ENCODE peak calls at places on chromosome 16, in five cellular contexts. X is neuronal stem cell, U is H9, P is H1, S is IMR-90. H is an unnamed sample.

GRCh38 chr16:26554030-26554429 is 512.7 kb upstream of the C16orf82 start:
- DNase-seq in X (no peak), U (no peak), P (no peak), S (no peak), H (peak; percentile 54)

GRCh38 chr16:54077412-54077821 is 209.2 kb downstream of the IRX3 start:
- DNase-seq in X (no peak), U (no peak), P (no peak), S (peak; percentile 81), H (no peak)

GRCh38 chr16:66953462-66954096 is 7.5 kb upstream of the CES3 start:
- DNase-seq in X (no peak), U (no peak), P (no peak), S (no peak), H (no peak)

GRCh38 chr16:35198223-35199199 is 1739.1 kb downstream of the TP53TG3F start:
- DNase-seq in X (no peak), U (no peak), P (no peak), S (no peak), H (no peak)

GRCh38 chr16:49458656-49459445 is 85.2 kb downstream of the C16orf78 start:
- DNase-seq in X (no peak), U (peak; percentile 7), P (no peak), S (no peak), H (no peak)

GRCh38 chr16:627458-628239 is 3.1 kb upstream of the WFIKKN1 start:
- DNase-seq in X (no peak), U (peak; percentile 33), P (peak; percentile 53), S (no peak), H (no peak)

GRCh38 chr16:725463-726187 is 618 bp downstream of the CCDC78 start:
- DNase-seq in X (no peak), U (no peak), P (no peak), S (no peak), H (no peak)

GRCh38 chr16:19700319-19700781 is 17.7 kb downstream of the KNOP1 start:
- DNase-seq in X (no peak), U (no peak), P (no peak), S (peak; percentile 70), H (no peak)

GRCh38 chr16:64983983-64984382 is 137.9 kb downstream of the CDH11 start:
- DNase-seq in X (peak; percentile 30), U (peak; percentile 77), P (peak; percentile 78), S (peak; percentile 89), H (peak; percentile 0)

GRCh38 chr16:50072730-50073129 is 7.0 kb downstream of the HEATR3 start:
- DNase-seq in X (no peak), U (no peak), P (no peak), S (no peak), H (no peak)

GRCh38 chr16:63050391-63050790 is 1014.2 kb upstream of the CDH8 start:
- DNase-seq in X (no peak), U (no peak), P (no peak), S (no peak), H (no peak)

GRCh38 chr16:49491111-49491670 is 117.6 kb downstream of the C16orf78 start:
- DNase-seq in X (peak; percentile 15), U (no peak), P (no peak), S (no peak), H (no peak)

GRCh38 chr16:48125888-48126287 is 29.9 kb downstream of the ABCC12 start:
- DNase-seq in X (no peak), U (no peak), P (no peak), S (no peak), H (no peak)

GRCh38 chr16:88505405-88506082 is 52.5 kb downstream of the ZFPM1 start:
- DNase-seq in X (no peak), U (peak; percentile 50), P (peak; percentile 79), S (no peak), H (no peak)

GRCh38 chr16:4093495-4094137 is 22.6 kb downstream of the ADCY9 start:
- DNase-seq in X (no peak), U (no peak), P (no peak), S (peak; percentile 39), H (no peak)

GRCh38 chr16:53891409-53892139 is 187.6 kb downstream of the FTO start:
- DNase-seq in X (no peak), U (no peak), P (no peak), S (no peak), H (no peak)

GRCh38 chr16:54921229-54921824 is 9.3 kb upstream of the IRX5 start:
- DNase-seq in X (no peak), U (no peak), P (no peak), S (no peak), H (no peak)

GRCh38 chr16:23920899-23921298 is 85.1 kb downstream of the PRKCB start:
- DNase-seq in X (no peak), U (no peak), P (no peak), S (no peak), H (no peak)

GRCh38 chr16:51155901-51156810 is 5.1 kb upstream of the SALL1 start:
- DNase-seq in X (no peak), U (no peak), P (peak; percentile 70), S (peak; percentile 49), H (no peak)

DNA sequence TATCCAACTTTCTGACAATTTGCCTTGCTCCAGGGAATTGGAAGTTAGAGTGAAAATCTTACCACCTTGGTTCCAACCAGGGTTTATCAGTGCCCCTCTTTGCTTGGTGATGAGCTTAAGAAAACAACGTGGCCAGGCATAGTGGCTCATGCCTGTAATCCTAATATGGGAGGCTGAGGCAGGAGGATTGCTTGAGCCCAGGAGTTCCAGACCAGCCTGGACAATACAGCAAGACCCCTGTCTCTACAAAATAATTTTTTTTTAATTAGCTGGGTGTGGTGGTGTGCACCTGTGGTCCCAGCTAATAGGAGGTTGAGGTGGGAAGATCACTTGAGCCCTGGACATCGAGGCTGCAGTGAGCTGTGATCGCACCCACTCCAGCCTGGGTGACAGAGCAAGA is 21.4 kb downstream of the SLC7A6 start:
- DNase-seq in X (no peak), U (no peak), P (no peak), S (no peak), H (no peak)
- H2AK5ac ChIP-seq in X (no peak overlapping the region), U (no peak overlapping the region), P (no peak overlapping the region), S (no peak overlapping the region), H (no peak overlapping the region)

GRCh38 chr16:46746821-46747776 is 1.0 kb downstream of the MYLK3 start:
- DNase-seq in X (no peak), U (peak; percentile 39), P (no peak), S (no peak), H (no peak)
- H2BK120ac ChIP-seq in X (no peak overlapping the region), U (no peak overlapping the region), P (no peak overlapping the region), S (no peak overlapping the region), H (peak overlapping the region; percentile 98)

DNA sequence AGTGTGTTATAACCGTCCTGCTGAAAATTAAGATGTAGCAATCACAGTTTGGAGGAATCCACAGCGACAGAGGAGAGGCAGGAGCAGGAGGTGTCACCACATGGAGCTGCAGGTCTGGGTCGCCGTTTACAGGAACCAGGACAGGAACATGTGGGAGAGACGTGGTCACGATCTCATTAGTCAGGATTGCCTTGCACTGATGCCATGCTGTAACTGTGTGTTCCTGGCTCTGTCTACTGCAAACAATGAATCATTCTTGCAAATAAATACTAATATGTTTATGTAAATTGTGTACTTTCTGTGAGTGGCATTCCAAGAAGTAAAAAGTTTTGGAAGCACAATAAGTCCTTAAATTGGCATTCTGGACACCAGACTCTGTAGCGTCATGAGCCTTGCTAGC is 271.8 kb downstream of the CPPED1 start:
- DNase-seq in X (no peak), U (no peak), P (no peak), S (peak; percentile 51), H (peak; percentile 18)
- H3K4me2 ChIP-seq in X (no peak overlapping the region), U (no peak overlapping the region), P (no peak overlapping the region), S (no peak overlapping the region), H (no peak overlapping the region)

DNA sequence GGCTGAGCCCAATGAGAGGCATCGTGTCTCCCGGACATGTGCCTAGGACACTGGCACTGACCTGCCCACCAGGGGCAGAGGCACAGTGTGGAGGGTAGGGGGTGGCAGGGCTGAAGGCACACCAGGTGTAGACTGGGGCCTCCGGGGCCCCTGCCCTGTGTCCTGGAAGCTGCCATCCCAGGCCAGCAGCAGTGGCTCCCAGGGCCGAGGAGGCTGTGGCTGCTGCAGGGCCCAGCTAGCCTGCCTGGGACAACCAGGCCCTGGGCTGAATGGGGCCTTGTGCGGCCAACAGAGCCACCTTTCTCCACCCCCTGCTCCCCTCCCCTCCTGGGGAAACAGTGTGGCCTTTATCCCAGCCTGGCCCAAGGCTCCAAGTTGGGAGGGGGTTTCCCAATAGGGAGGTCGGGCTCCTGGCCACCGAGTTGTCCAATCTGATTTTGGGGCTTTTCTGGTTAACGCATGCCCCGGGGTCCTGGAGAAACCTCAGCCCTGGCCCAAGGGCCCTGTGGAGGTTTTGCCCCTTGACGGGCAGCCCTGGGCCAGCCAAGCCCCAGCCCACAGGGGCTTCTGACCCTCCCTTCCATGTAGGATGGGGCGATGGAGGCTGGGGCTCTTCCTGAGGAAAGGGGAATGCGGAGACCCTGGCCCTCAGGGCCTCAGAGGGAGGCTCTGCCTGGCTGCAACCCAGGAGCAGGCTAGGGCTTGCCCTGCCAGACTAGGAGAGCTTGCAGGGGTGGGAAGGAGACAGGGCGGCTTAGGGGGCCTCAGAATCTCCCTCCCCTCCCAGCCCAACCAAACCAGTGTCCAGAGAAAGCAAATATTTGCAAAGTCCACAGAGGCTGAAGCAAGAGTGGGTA is 4.2 kb downstream of the MTSS2 start:
- DNase-seq in X (no peak), U (no peak), P (no peak), S (no peak), H (no peak)
- H2AK5ac ChIP-seq in X (peak overlapping the region; percentile 83), U (no peak overlapping the region), P (peak overlapping the region; percentile 39), S (peak overlapping the region; percentile 69), H (peak overlapping the region; percentile 13)

GRCh38 chr16:86293897-86294296 is 216.4 kb upstream of the FOXF1 start:
- DNase-seq in X (no peak), U (no peak), P (no peak), S (no peak), H (no peak)

GRCh38 chr16:86296263-86296662 is 214.1 kb upstream of the FOXF1 start:
- DNase-seq in X (no peak), U (no peak), P (no peak), S (no peak), H (no peak)

GRCh38 chr16:86292171-86292775 is 218.1 kb upstream of the FOXF1 start:
- DNase-seq in X (no peak), U (no peak), P (peak; percentile 20), S (no peak), H (no peak)

GRCh38 chr16:86292942-86293341 is 217.4 kb upstream of the FOXF1 start:
- DNase-seq in X (no peak), U (no peak), P (no peak), S (no peak), H (no peak)

GRCh38 chr16:86294535-86294934 is 215.8 kb upstream of the FOXF1 start:
- DNase-seq in X (no peak), U (no peak), P (no peak), S (peak; percentile 98), H (no peak)
- H2BK120ac ChIP-seq in X (no peak overlapping the region), U (no peak overlapping the region), P (no peak overlapping the region), S (peak overlapping the region; percentile 100), H (no peak overlapping the region)